ENCODE peak calls at places on chromosomes 11 and 22, in five cellular contexts. H is naive B cell; S is AG20443; Y is posterior cingulate gyrus; E is stimulated activated CD4-positive, alpha-beta T cell treated with anti-CD3 and anti-CD28 coated beads, TNF-alpha, amount 100 ng/mL, for 1 hour. O is an unnamed sample.

GRCh38 chr22:26286091-26286780 is 117.0 kb downstream of the SEZ6L start:
- DNase-seq in H (no peak), S (no peak), Y (no peak), E (no peak), O (no peak)

GRCh38 chr11:69541501-69542313 is 60.2 kb downstream of the LINC01488 start:
- DNase-seq in H (no peak), S (peak; percentile 53), Y (no peak), E (no peak), O (no peak)

GRCh38 chr11:17544181-17544622 is at the start of gene USH1C:
- DNase-seq in H (no peak), S (peak; percentile 61), Y (no peak), E (no peak), O (no peak)

GRCh38 chr11:93288767-93289166 is 41.8 kb upstream of the DEUP1 start:
- DNase-seq in H (no peak), S (no peak), Y (no peak), E (no peak), O (no peak)

GRCh38 chr11:102476812-102477211 is 24.2 kb upstream of the TMEM123 start:
- DNase-seq in H (no peak), S (no peak), Y (no peak), E (no peak), O (peak; percentile 79)

GRCh38 chr11:69239320-69240040 is 54.5 kb upstream of the MYEOV start:
- DNase-seq in H (no peak), S (no peak), Y (no peak), E (no peak), O (no peak)

GRCh38 chr11:3073029-3073435 is 15.8 kb upstream of the CARS1 start:
- DNase-seq in H (no peak), S (peak; percentile 47), Y (no peak), E (no peak), O (no peak)

GRCh38 chr11:11478021-11478420 is 125.0 kb upstream of the CSNK2A3 start:
- DNase-seq in H (no peak), S (no peak), Y (no peak), E (no peak), O (no peak)

GRCh38 chr11:22703561-22703960 is 37.1 kb downstream of the GAS2 start:
- DNase-seq in H (no peak), S (no peak), Y (no peak), E (no peak), O (no peak)

GRCh38 chr11:129323896-129324522 is 51.6 kb upstream of the BARX2 start:
- DNase-seq in H (no peak), S (peak; percentile 70), Y (no peak), E (no peak), O (peak; percentile 100)

GRCh38 chr11:266676-267439 is 11.3 kb upstream of the NLRP6 start:
- DNase-seq in H (peak; percentile 36), S (no peak), Y (no peak), E (no peak), O (no peak)

GRCh38 chr11:102138223-102138622 is 28.0 kb downstream of the YAP1 start:
- DNase-seq in H (no peak), S (no peak), Y (no peak), E (no peak), O (no peak)

GRCh38 chr11:3022300-3022967 is 30.3 kb upstream of the NAP1L4 start:
- DNase-seq in H (peak; percentile 23), S (peak; percentile 41), Y (no peak), E (no peak), O (peak; percentile 42)

GRCh38 chr11:110773442-110773841 is 61.2 kb upstream of the ARHGAP20 start:
- DNase-seq in H (no peak), S (no peak), Y (no peak), E (no peak), O (no peak)

GRCh38 chr11:92890836-92891235 is 78.6 kb upstream of the MTNR1B start:
- DNase-seq in H (no peak), S (no peak), Y (no peak), E (no peak), O (no peak)

GRCh38 chr11:61689164-61689496 is 8.9 kb downstream of the DAGLA start:
- DNase-seq in H (no peak), S (no peak), Y (peak; percentile 26), E (no peak), O (no peak)

GRCh38 chr22:44211946-44212930 is 31.5 kb downstream of the PARVG start:
- DNase-seq in H (no peak), S (peak; percentile 62), Y (peak; percentile 61), E (no peak), O (no peak)

GRCh38 chr22:41480397-41480735 is 11.4 kb downstream of the ACO2 start:
- DNase-seq in H (no peak), S (peak; percentile 31), Y (peak; percentile 11), E (no peak), O (no peak)

GRCh38 chr11:94705419-94705818 is 62.7 kb upstream of the AMOTL1 start:
- DNase-seq in H (no peak), S (no peak), Y (no peak), E (no peak), O (no peak)

GRCh38 chr11:120404495-120404894 is 68.3 kb downstream of the ARHGEF12 start:
- DNase-seq in H (no peak), S (no peak), Y (no peak), E (no peak), O (no peak)

GRCh38 chr11:65780770-65781151 is at the start of gene AP5B1:
- DNase-seq in H (peak; percentile 75), S (peak; percentile 91), Y (peak; percentile 51), E (peak; percentile 53), O (peak; percentile 5)

GRCh38 chr22:39306456-39307361 is 12.7 kb downstream of the RPL3 start:
- DNase-seq in H (no peak), S (no peak), Y (no peak), E (peak; percentile 15), O (no peak)

GRCh38 chr11:113664069-113664980 is 41.8 kb downstream of the TMPRSS5 start:
- DNase-seq in H (no peak), S (no peak), Y (no peak), E (no peak), O (no peak)

GRCh38 chr22:38317237-38317994 is at the start of gene CSNK1E:
- DNase-seq in H (peak; percentile 67), S (peak; percentile 92), Y (peak; percentile 78), E (peak; percentile 45), O (no peak)

GRCh38 chr22:48169227-48169626 is 1406.8 kb downstream of the TBC1D22A start:
- DNase-seq in H (no peak), S (no peak), Y (no peak), E (no peak), O (no peak)

GRCh38 chr11:43947003-43947500 is 4.6 kb downstream of the C11orf96 start:
- DNase-seq in H (no peak), S (peak; percentile 56), Y (no peak), E (no peak), O (no peak)